ENCODE peak calls at places on chromosome 15, in six cellular contexts. One of them, this sample, is unnamed.

GRCh38 chr15:94387442-94387841 is 156.1 kb downstream of the MCTP2 start:
- DNase-seq in stomach: no peak
- DNase-seq in IMR-90: no peak
- DNase-seq in suprapubic skin: no peak
- DNase-seq in breast epithelium: no peak
- DNase-seq in body of pancreas: no peak
- DNase-seq in this sample: no peak

GRCh38 chr15:44015555-44015954 is 179.5 kb downstream of the FRMD5 start:
- DNase-seq in breast epithelium: no peak
- DNase-seq in suprapubic skin: no peak
- DNase-seq in body of pancreas: no peak
- DNase-seq in IMR-90: no peak
- DNase-seq in stomach: no peak
- DNase-seq in this sample: no peak

GRCh38 chr15:100766225-100767001 is 113.2 kb upstream of the ALDH1A3 start:
- DNase-seq in body of pancreas: no peak
- DNase-seq in IMR-90: no peak
- DNase-seq in stomach: no peak
- DNase-seq in breast epithelium: no peak
- DNase-seq in suprapubic skin: no peak
- DNase-seq in this sample: peak; percentile 87

GRCh38 chr15:70665599-70665998 is 97.8 kb downstream of the UACA start:
- DNase-seq in suprapubic skin: no peak
- DNase-seq in IMR-90: no peak
- DNase-seq in breast epithelium: no peak
- DNase-seq in stomach: no peak
- DNase-seq in body of pancreas: no peak
- DNase-seq in this sample: no peak

GRCh38 chr15:84883916-84884781 is at the start of gene SLC28A1:
- DNase-seq in suprapubic skin: no peak
- DNase-seq in body of pancreas: peak; percentile 35
- DNase-seq in stomach: no peak
- DNase-seq in breast epithelium: no peak
- DNase-seq in IMR-90: no peak
- DNase-seq in this sample: no peak

GRCh38 chr15:78422571-78423340 is 15.3 kb upstream of the IREB2 start:
- DNase-seq in IMR-90: peak; percentile 45
- DNase-seq in suprapubic skin: peak; percentile 74
- DNase-seq in stomach: peak; percentile 72
- DNase-seq in body of pancreas: peak; percentile 65
- DNase-seq in breast epithelium: peak; percentile 33
- DNase-seq in this sample: peak; percentile 59

GRCh38 chr15:78177447-78177873 is 28.3 kb downstream of the IDH3A start:
- DNase-seq in stomach: peak; percentile 42
- DNase-seq in IMR-90: no peak
- DNase-seq in body of pancreas: peak; percentile 39
- DNase-seq in suprapubic skin: no peak
- DNase-seq in breast epithelium: no peak
- DNase-seq in this sample: peak; percentile 59

GRCh38 chr15:50190166-50190570 is 8.2 kb downstream of the SLC27A2 start:
- DNase-seq in body of pancreas: no peak
- DNase-seq in breast epithelium: no peak
- DNase-seq in suprapubic skin: no peak
- DNase-seq in IMR-90: no peak
- DNase-seq in stomach: no peak
- DNase-seq in this sample: no peak

GRCh38 chr15:78749831-78750230 is 61.4 kb downstream of the ADAMTS7 start:
- DNase-seq in body of pancreas: no peak
- DNase-seq in stomach: no peak
- DNase-seq in suprapubic skin: peak; percentile 55
- DNase-seq in IMR-90: no peak
- DNase-seq in breast epithelium: no peak
- DNase-seq in this sample: no peak

DNA sequence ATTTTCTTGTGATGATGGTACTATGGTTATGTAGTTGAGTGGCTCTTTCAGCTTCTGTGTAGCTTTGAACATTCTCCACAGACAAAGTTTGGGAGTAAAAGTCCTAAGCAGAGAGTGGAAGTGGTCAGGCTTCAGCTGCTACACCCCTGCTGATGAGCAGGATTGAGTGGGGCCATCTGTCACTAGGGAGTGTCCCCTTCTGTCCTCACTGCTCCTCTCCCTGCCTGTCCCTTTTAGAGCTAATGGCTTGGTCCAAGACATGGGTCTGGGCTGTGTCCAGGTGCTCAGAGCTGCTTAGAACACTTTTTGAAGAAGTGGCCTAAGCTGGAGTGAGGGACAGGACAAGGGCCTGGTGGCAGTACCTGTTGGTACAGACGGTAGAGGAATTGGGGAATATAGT is 15.1 kb downstream of the MYZAP start:
- DNase-seq in suprapubic skin: no peak
- DNase-seq in breast epithelium: no peak
- DNase-seq in body of pancreas: no peak
- DNase-seq in IMR-90: no peak
- DNase-seq in stomach: no peak
- DNase-seq in this sample: peak; percentile 73
- H3K4me3 ChIP-seq in suprapubic skin: no peak overlapping the region
- H3K4me3 ChIP-seq in breast epithelium: no peak overlapping the region
- H3K4me3 ChIP-seq in body of pancreas: no peak overlapping the region
- H3K4me3 ChIP-seq in IMR-90: no peak overlapping the region
- H3K4me3 ChIP-seq in stomach: no peak overlapping the region
- H3K4me3 ChIP-seq in this sample: no peak overlapping the region

DNA sequence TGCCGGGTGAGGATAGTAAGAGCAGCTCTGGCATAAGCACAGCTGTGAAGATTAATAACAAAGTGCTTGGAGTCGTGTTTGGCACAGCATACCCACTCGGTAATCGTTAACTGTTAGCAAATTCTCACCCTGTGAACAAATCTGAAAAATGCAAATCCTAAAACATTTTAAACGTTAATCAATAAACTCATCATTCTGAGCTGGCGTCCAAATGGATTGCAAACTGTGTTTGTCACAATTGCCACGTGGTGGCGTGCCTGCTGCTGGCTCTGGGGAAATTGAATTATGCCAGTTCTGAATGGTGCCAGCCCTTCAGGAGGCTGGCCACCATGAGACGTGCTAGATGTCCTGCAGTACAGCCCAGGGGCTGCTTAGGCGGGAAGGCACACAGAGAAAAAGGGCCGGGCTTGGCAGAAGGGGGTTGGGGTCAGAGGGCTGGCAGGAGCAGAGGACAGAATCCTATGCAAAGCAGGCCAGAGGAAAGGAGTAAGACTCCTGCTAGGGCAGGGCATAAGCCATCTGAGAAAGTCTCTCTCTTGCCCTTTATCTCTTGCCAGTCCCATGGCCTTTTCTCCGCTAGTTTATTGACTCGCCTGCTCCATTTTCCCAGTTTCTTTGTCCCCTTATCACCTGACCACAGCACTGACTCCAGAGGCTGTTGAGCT is 22.1 kb upstream of the POLG start:
- DNase-seq in breast epithelium: no peak
- DNase-seq in body of pancreas: peak; percentile 67
- DNase-seq in stomach: no peak
- DNase-seq in suprapubic skin: no peak
- DNase-seq in IMR-90: no peak
- DNase-seq in this sample: peak; percentile 48
- TF ChIP-seq CTCF in breast epithelium: peak; percentile 12
- TF ChIP-seq CTCF in body of pancreas: peak; percentile 49
- TF ChIP-seq CTCF in stomach: peak; percentile 19
- TF ChIP-seq CTCF in suprapubic skin: no peak
- TF ChIP-seq CTCF in IMR-90: peak; percentile 39
- TF ChIP-seq CTCF in this sample: peak; percentile 47

GRCh38 chr15:52098328-52098727 is 14.2 kb downstream of the BCL2L10 start:
- DNase-seq in breast epithelium: no peak
- DNase-seq in suprapubic skin: no peak
- DNase-seq in stomach: no peak
- DNase-seq in IMR-90: no peak
- DNase-seq in body of pancreas: no peak
- DNase-seq in this sample: no peak
- H3K27me3 ChIP-seq in breast epithelium: no peaks in the 10 kb centered on the region
- H3K27me3 ChIP-seq in suprapubic skin: no peaks in the 10 kb centered on the region
- H3K27me3 ChIP-seq in stomach: no peaks in the 10 kb centered on the region
- H3K27me3 ChIP-seq in IMR-90: no peaks in the 10 kb centered on the region
- H3K27me3 ChIP-seq in body of pancreas: no peaks in the 10 kb centered on the region
- H3K27me3 ChIP-seq in this sample: no peaks in the 10 kb centered on the region

DNA sequence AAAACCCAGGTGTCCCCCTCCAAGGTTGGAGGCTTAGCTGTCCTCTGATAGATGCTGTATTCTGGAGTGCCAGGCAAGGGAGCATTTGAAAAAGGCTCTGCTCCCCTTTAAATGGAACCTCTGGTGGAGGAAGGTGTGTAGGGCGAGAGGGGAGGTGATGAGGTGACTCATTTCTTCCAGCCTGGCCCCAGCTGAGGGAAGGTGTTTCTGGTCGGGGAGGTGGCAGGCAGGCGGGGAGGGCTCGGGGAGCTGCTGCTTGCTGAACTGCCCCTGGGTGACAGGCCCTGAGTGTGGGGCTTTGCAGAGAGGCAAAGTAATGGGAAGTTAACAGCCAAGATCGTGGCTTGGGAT is 18.8 kb downstream of the PSTPIP1 start:
- DNase-seq in body of pancreas: no peak
- DNase-seq in suprapubic skin: no peak
- DNase-seq in IMR-90: no peak
- DNase-seq in breast epithelium: no peak
- DNase-seq in stomach: peak; percentile 49
- DNase-seq in this sample: no peak
- H3K4me3 ChIP-seq in body of pancreas: no peak overlapping the region
- H3K4me3 ChIP-seq in suprapubic skin: no peak overlapping the region
- H3K4me3 ChIP-seq in IMR-90: no peak overlapping the region
- H3K4me3 ChIP-seq in breast epithelium: no peak overlapping the region
- H3K4me3 ChIP-seq in stomach: no peak overlapping the region
- H3K4me3 ChIP-seq in this sample: no peak overlapping the region

GRCh38 chr15:55633731-55634130 is 45.6 kb upstream of the PYGO1 start:
- DNase-seq in breast epithelium: no peak
- DNase-seq in suprapubic skin: no peak
- DNase-seq in IMR-90: peak; percentile 5
- DNase-seq in stomach: no peak
- DNase-seq in body of pancreas: no peak
- DNase-seq in this sample: no peak

GRCh38 chr15:55632434-55632833 is 44.3 kb upstream of the PYGO1 start:
- DNase-seq in suprapubic skin: no peak
- DNase-seq in breast epithelium: no peak
- DNase-seq in body of pancreas: no peak
- DNase-seq in IMR-90: no peak
- DNase-seq in stomach: no peak
- DNase-seq in this sample: no peak

GRCh38 chr15:55630921-55631320 is 42.8 kb upstream of the PYGO1 start:
- DNase-seq in suprapubic skin: no peak
- DNase-seq in stomach: no peak
- DNase-seq in body of pancreas: no peak
- DNase-seq in breast epithelium: no peak
- DNase-seq in IMR-90: no peak
- DNase-seq in this sample: no peak

GRCh38 chr15:55628369-55628730 is 40.2 kb upstream of the PYGO1 start:
- DNase-seq in stomach: no peak
- DNase-seq in IMR-90: peak; percentile 31
- DNase-seq in breast epithelium: no peak
- DNase-seq in suprapubic skin: no peak
- DNase-seq in body of pancreas: no peak
- DNase-seq in this sample: no peak

GRCh38 chr15:55627730-55628368 is 39.7 kb upstream of the PYGO1 start:
- DNase-seq in stomach: peak; percentile 38
- DNase-seq in suprapubic skin: peak; percentile 67
- DNase-seq in body of pancreas: no peak
- DNase-seq in breast epithelium: no peak
- DNase-seq in IMR-90: peak; percentile 95
- DNase-seq in this sample: no peak
- TF ChIP-seq CTCF in stomach: no peak
- TF ChIP-seq CTCF in suprapubic skin: no peak
- TF ChIP-seq CTCF in body of pancreas: no peak
- TF ChIP-seq CTCF in breast epithelium: no peak
- TF ChIP-seq CTCF in IMR-90: peak; percentile 4
- TF ChIP-seq CTCF in this sample: peak; percentile 15

GRCh38 chr15:58066042-58066867 is 744 bp upstream of the ALDH1A2 start:
- DNase-seq in stomach: peak; percentile 70
- DNase-seq in breast epithelium: peak; percentile 24
- DNase-seq in body of pancreas: peak; percentile 67
- DNase-seq in suprapubic skin: peak; percentile 64
- DNase-seq in IMR-90: peak; percentile 4
- DNase-seq in this sample: peak; percentile 77
- H3K27me3 ChIP-seq in stomach: peaks cover 15% of the 10 kb centered on the region
- H3K27me3 ChIP-seq in breast epithelium: peaks cover 45% of the 10 kb centered on the region
- H3K27me3 ChIP-seq in body of pancreas: peaks cover 17% of the 10 kb centered on the region
- H3K27me3 ChIP-seq in suprapubic skin: peaks cover 72% of the 10 kb centered on the region
- H3K27me3 ChIP-seq in IMR-90: peaks cover 48% of the 10 kb centered on the region
- H3K27me3 ChIP-seq in this sample: no peaks in the 10 kb centered on the region

DNA sequence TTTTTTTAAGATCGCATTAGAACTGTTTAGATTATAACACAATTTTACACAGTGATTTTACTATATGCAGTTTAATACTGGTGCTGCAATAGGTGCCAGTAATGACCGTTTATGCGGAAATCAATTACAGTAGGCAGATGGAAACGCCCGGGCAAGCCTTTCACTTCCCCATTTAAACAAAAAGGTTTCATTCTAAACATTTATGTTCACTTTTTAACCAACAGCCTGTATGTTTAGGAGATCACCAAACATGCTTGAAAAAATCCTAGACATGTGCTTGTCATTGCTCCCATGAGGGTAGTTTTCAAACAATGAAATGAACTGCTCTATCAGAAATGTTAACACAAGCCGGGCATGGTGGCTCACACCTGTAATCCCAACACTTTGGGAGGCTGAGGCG is 2.7 kb downstream of the BNIP2 start:
- DNase-seq in breast epithelium: no peak
- DNase-seq in IMR-90: no peak
- DNase-seq in suprapubic skin: no peak
- DNase-seq in stomach: no peak
- DNase-seq in body of pancreas: no peak
- DNase-seq in this sample: no peak
- H3K4me3 ChIP-seq in breast epithelium: no peak overlapping the region
- H3K4me3 ChIP-seq in IMR-90: no peak overlapping the region
- H3K4me3 ChIP-seq in suprapubic skin: peak overlapping the region; percentile 7
- H3K4me3 ChIP-seq in stomach: no peak overlapping the region
- H3K4me3 ChIP-seq in body of pancreas: no peak overlapping the region
- H3K4me3 ChIP-seq in this sample: no peak overlapping the region

GRCh38 chr15:64096486-64097431 is 977 bp downstream of the SNX1 start:
- DNase-seq in body of pancreas: no peak
- DNase-seq in suprapubic skin: no peak
- DNase-seq in stomach: no peak
- DNase-seq in breast epithelium: no peak
- DNase-seq in IMR-90: peak; percentile 43
- DNase-seq in this sample: no peak
- TF ChIP-seq CTCF in body of pancreas: no peak
- TF ChIP-seq CTCF in suprapubic skin: no peak
- TF ChIP-seq CTCF in stomach: no peak
- TF ChIP-seq CTCF in breast epithelium: no peak
- TF ChIP-seq CTCF in IMR-90: peak; percentile 19
- TF ChIP-seq CTCF in this sample: no peak

DNA sequence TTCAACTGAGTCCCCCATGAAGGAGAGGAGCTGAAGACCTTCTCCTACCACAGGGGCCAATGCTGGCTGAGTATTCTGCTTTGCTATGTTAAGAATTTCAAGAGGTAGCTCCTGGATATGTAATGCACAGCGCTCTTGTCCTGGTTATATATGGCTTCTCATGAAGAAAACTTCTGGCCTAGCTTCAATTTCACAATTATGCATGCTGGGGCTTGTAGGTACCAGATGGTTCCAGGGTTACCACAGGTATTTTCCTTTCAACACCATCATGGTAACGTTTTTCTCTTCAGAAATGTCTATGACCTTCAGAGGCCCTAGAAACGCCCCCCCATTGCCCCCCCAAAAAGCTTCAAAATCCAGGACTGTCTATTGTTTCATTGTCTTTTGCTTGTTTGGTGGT is 311.7 kb upstream of the ICE2 start:
- DNase-seq in breast epithelium: no peak
- DNase-seq in body of pancreas: no peak
- DNase-seq in suprapubic skin: no peak
- DNase-seq in IMR-90: no peak
- DNase-seq in stomach: no peak
- DNase-seq in this sample: no peak
- H3K27me3 ChIP-seq in breast epithelium: no peaks in the 10 kb centered on the region
- H3K27me3 ChIP-seq in body of pancreas: no peaks in the 10 kb centered on the region
- H3K27me3 ChIP-seq in suprapubic skin: no peaks in the 10 kb centered on the region
- H3K27me3 ChIP-seq in IMR-90: peaks cover 7% of the 10 kb centered on the region
- H3K27me3 ChIP-seq in stomach: no peaks in the 10 kb centered on the region
- H3K27me3 ChIP-seq in this sample: no peaks in the 10 kb centered on the region